ENCODE peak calls at places on chromosomes 11 and 22, in five cellular contexts. Q, B, X, A and J are unnamed samples.

GRCh38 chr11:32032478-32032877 is 58.4 kb upstream of the RCN1 start:
- DNase-seq in Q (no peak), B (no peak), X (peak), A (no peak), J (no peak)

GRCh38 chr11:128610765-128611617 is 23.6 kb upstream of the ETS1 start:
- DNase-seq in Q (no peak), B (peak), X (no peak), A (peak), J (no peak)

GRCh38 chr11:44609783-44610155 is 44.3 kb downstream of the CD82 start:
- DNase-seq in Q (no peak), B (no peak), X (no peak), A (no peak), J (no peak)

GRCh38 chr11:10990160-10990559 is 132.3 kb upstream of the ZBED5 start:
- DNase-seq in Q (no peak), B (no peak), X (no peak), A (no peak), J (no peak)

GRCh38 chr11:31443802-31444201 is 65.6 kb downstream of the IMMP1L start:
- DNase-seq in Q (no peak), B (no peak), X (no peak), A (no peak), J (no peak)

GRCh38 chr11:102530558-102530957 is at the start of gene MMP7:
- DNase-seq in Q (no peak), B (no peak), X (peak), A (no peak), J (no peak)

GRCh38 chr22:46008291-46008690 is 31.3 kb upstream of the WNT7B start:
- DNase-seq in Q (no peak), B (no peak), X (peak), A (no peak), J (no peak)

GRCh38 chr11:130622126-130622525 is 173.7 kb downstream of the ADAMTS15 start:
- DNase-seq in Q (no peak), B (no peak), X (no peak), A (no peak), J (no peak)

GRCh38 chr22:50528682-50529415 is 963 bp downstream of the TYMP start:
- DNase-seq in Q (no peak), B (peak), X (no peak), A (peak), J (no peak)

GRCh38 chr22:24758164-24758799 is 16.2 kb downstream of the PIWIL3 start:
- DNase-seq in Q (no peak), B (peak), X (peak), A (peak), J (peak)

GRCh38 chr22:20981787-20982562 is at the start of gene LZTR1:
- DNase-seq in Q (peak), B (peak), X (peak), A (peak), J (no peak)

GRCh38 chr11:78339483-78339882 is 78.1 kb downstream of the GAB2 start:
- DNase-seq in Q (no peak), B (no peak), X (no peak), A (no peak), J (no peak)

GRCh38 chr11:16361108-16361869 is 4.9 kb upstream of the SOX6 start:
- DNase-seq in Q (no peak), B (no peak), X (no peak), A (no peak), J (no peak)

GRCh38 chr22:34000879-34001526 is 80.7 kb upstream of the LARGE1 start:
- DNase-seq in Q (no peak), B (no peak), X (no peak), A (no peak), J (no peak)